ENCODE peak calls at places on chromosomes 4 and X, in six cellular contexts. D is myocyte, C is HFFc6, U is NCI-H774, W is GM04504, V is AG09319. B is an unnamed sample.

GRCh38 chr4:26784207-26784606 is 76.4 kb upstream of the STIM2 start:
- DNase-seq in D (no peak), C (no peak), U (no peak), W (no peak), V (no peak), B (no peak)

GRCh38 chr4:39363773-39364393 is 2.3 kb downstream of the RFC1 start:
- DNase-seq in D (no peak), C (no peak), U (no peak), W (no peak), V (no peak), B (no peak)

GRCh38 chr4:25131925-25132324 is 28.3 kb downstream of the SEPSECS start:
- DNase-seq in D (no peak), C (no peak), U (no peak), W (no peak), V (no peak), B (no peak)

GRCh38 chrX:50691820-50692219 is 122.2 kb downstream of the SHROOM4 start:
- DNase-seq in D (peak; percentile 15), C (peak; percentile 15), U (peak; percentile 16), W (peak; percentile 11), V (no peak), B (no peak)

GRCh38 chrX:134025986-134026731 is 40.8 kb upstream of the GPC3 start:
- DNase-seq in D (no peak), C (no peak), U (no peak), W (no peak), V (no peak), B (no peak)

GRCh38 chr4:181548873-181549541 is 694.2 kb upstream of the TENM3 start:
- DNase-seq in D (peak; percentile 53), C (peak; percentile 47), U (peak; percentile 5), W (peak; percentile 67), V (no peak), B (no peak)

GRCh38 chr4:157013656-157014055 is 42.1 kb upstream of the PDGFC start:
- DNase-seq in D (no peak), C (peak; percentile 39), U (no peak), W (no peak), V (no peak), B (no peak)

GRCh38 chr4:25969374-25969773 is 55.4 kb downstream of the SMIM20 start:
- DNase-seq in D (no peak), C (no peak), U (no peak), W (no peak), V (no peak), B (no peak)

GRCh38 chr4:35934370-35934981 is 309.8 kb downstream of the ARAP2 start:
- DNase-seq in D (peak; percentile 29), C (peak; percentile 28), U (peak; percentile 32), W (no peak), V (no peak), B (no peak)

GRCh38 chr4:186360551-186360950 is 94.6 kb downstream of the F11 start:
- DNase-seq in D (no peak), C (no peak), U (no peak), W (no peak), V (no peak), B (no peak)

GRCh38 chrX:136497556-136498048 is at the start of gene HTATSF1:
- DNase-seq in D (no peak), C (no peak), U (no peak), W (no peak), V (no peak), B (no peak)

GRCh38 chr4:14906805-14907204 is 95.5 kb upstream of the CPEB2 start:
- DNase-seq in D (peak; percentile 67), C (no peak), U (no peak), W (no peak), V (no peak), B (no peak)

GRCh38 chr4:78517050-78517652 is 34.4 kb upstream of the ANXA3 start:
- DNase-seq in D (peak; percentile 63), C (peak; percentile 43), U (peak; percentile 15), W (peak; percentile 19), V (no peak), B (no peak)

GRCh38 chrX:17590892-17591740 is 146.2 kb upstream of the SCML1 start:
- DNase-seq in D (peak; percentile 69), C (peak; percentile 58), U (peak; percentile 57), W (no peak), V (peak; percentile 70), B (no peak)

GRCh38 chr4:113540859-113541258 is 220.7 kb downstream of the CAMK2D start:
- DNase-seq in D (peak; percentile 84), C (no peak), U (no peak), W (no peak), V (no peak), B (no peak)

GRCh38 chr4:54189140-54189539 is 40.0 kb upstream of the PDGFRA start:
- DNase-seq in D (peak; percentile 53), C (no peak), U (no peak), W (no peak), V (no peak), B (no peak)

GRCh38 chrX:139738581-139738980 is 30.6 kb upstream of the MCF2 start:
- DNase-seq in D (peak; percentile 7), C (no peak), U (no peak), W (no peak), V (no peak), B (no peak)

GRCh38 chr4:70915048-70915815 is 13.1 kb downstream of the MOB1B start:
- DNase-seq in D (no peak), C (peak; percentile 42), U (no peak), W (no peak), V (no peak), B (no peak)

GRCh38 chr4:110516106-110516922 is 40.4 kb downstream of the ENPEP start:
- DNase-seq in D (peak; percentile 80), C (peak; percentile 58), U (peak; percentile 32), W (peak; percentile 3), V (no peak), B (peak; percentile 79)

GRCh38 chr4:155179216-155179615 is 29.2 kb upstream of the NPY2R start:
- DNase-seq in D (no peak), C (no peak), U (no peak), W (no peak), V (no peak), B (no peak)

GRCh38 chrX:115642895-115643530 is 82.0 kb downstream of the PLS3 start:
- DNase-seq in D (peak; percentile 41), C (peak; percentile 39), U (peak; percentile 7), W (peak; percentile 64), V (peak; percentile 68), B (no peak)

GRCh38 chrX:115058276-115058675 is 40.9 kb upstream of the IL13RA2 start:
- DNase-seq in D (no peak), C (peak; percentile 82), U (no peak), W (peak; percentile 89), V (peak; percentile 71), B (no peak)

GRCh38 chr4:10982305-10982704 is 297.7 kb upstream of the CLNK start:
- DNase-seq in D (no peak), C (no peak), U (no peak), W (no peak), V (no peak), B (no peak)

GRCh38 chr4:180493299-180493698 is 1749.9 kb upstream of the TENM3 start:
- DNase-seq in D (no peak), C (no peak), U (no peak), W (no peak), V (no peak), B (no peak)

GRCh38 chr4:137519406-137519805 is 12.9 kb downstream of the PCDH18 start:
- DNase-seq in D (peak; percentile 45), C (peak; percentile 68), U (no peak), W (no peak), V (no peak), B (no peak)

GRCh38 chr4:19381068-19381467 is 870.6 kb upstream of the SLIT2 start:
- DNase-seq in D (no peak), C (peak; percentile 39), U (no peak), W (peak; percentile 37), V (no peak), B (no peak)

B was measured in breast epithelium.